ENCODE peak calls at places on chromosomes 2 and 18, in eight cellular contexts. One of them, this sample, is unnamed.

GRCh38 chr18:45608400-45608799 is 6.9 kb upstream of the SLC14A2 start:
- DNase-seq in HepG2: no peak
- DNase-seq in esophagus muscularis mucosa: no peak
- DNase-seq in tibial nerve: no peak
- DNase-seq in upper lobe of left lung: no peak
- DNase-seq in stomach: no peak
- DNase-seq in transverse colon: no peak
- DNase-seq in ovary: no peak
- DNase-seq in this sample: no peak

GRCh38 chr2:131724019-131724418 is 196.3 kb downstream of the CCDC74A start:
- DNase-seq in upper lobe of left lung: peak; percentile 85
- DNase-seq in stomach: no peak
- DNase-seq in tibial nerve: no peak
- DNase-seq in transverse colon: no peak
- DNase-seq in esophagus muscularis mucosa: no peak
- DNase-seq in ovary: no peak
- DNase-seq in HepG2: no peak
- DNase-seq in this sample: no peak

GRCh38 chr2:235215248-235215647 is 263.4 kb downstream of the SH3BP4 start:
- DNase-seq in HepG2: no peak
- DNase-seq in esophagus muscularis mucosa: peak; percentile 55
- DNase-seq in tibial nerve: no peak
- DNase-seq in transverse colon: no peak
- DNase-seq in ovary: no peak
- DNase-seq in upper lobe of left lung: no peak
- DNase-seq in stomach: no peak
- DNase-seq in this sample: no peak

GRCh38 chr2:230219419-230220331 is at the start of gene SP110:
- DNase-seq in tibial nerve: peak; percentile 68
- DNase-seq in ovary: peak; percentile 75
- DNase-seq in esophagus muscularis mucosa: peak; percentile 95
- DNase-seq in HepG2: peak; percentile 65
- DNase-seq in transverse colon: peak; percentile 86
- DNase-seq in upper lobe of left lung: no peak
- DNase-seq in stomach: peak; percentile 88
- DNase-seq in this sample: peak; percentile 69

GRCh38 chr18:79191956-79192355 is 122.8 kb downstream of the ATP9B start:
- DNase-seq in HepG2: no peak
- DNase-seq in transverse colon: no peak
- DNase-seq in esophagus muscularis mucosa: no peak
- DNase-seq in stomach: no peak
- DNase-seq in ovary: no peak
- DNase-seq in tibial nerve: no peak
- DNase-seq in upper lobe of left lung: no peak
- DNase-seq in this sample: no peak

GRCh38 chr2:161913865-161914264 is 160.2 kb downstream of the DPP4 start:
- DNase-seq in esophagus muscularis mucosa: no peak
- DNase-seq in tibial nerve: no peak
- DNase-seq in transverse colon: no peak
- DNase-seq in upper lobe of left lung: no peak
- DNase-seq in HepG2: no peak
- DNase-seq in ovary: no peak
- DNase-seq in stomach: no peak
- DNase-seq in this sample: no peak

GRCh38 chr2:41880561-41881243 is 167.1 kb upstream of the PKDCC start:
- DNase-seq in esophagus muscularis mucosa: no peak
- DNase-seq in upper lobe of left lung: no peak
- DNase-seq in tibial nerve: no peak
- DNase-seq in transverse colon: no peak
- DNase-seq in stomach: no peak
- DNase-seq in ovary: no peak
- DNase-seq in HepG2: no peak
- DNase-seq in this sample: no peak

GRCh38 chr2:205197468-205198129 is 484.7 kb upstream of the NRP2 start:
- DNase-seq in upper lobe of left lung: no peak
- DNase-seq in tibial nerve: no peak
- DNase-seq in transverse colon: no peak
- DNase-seq in esophagus muscularis mucosa: no peak
- DNase-seq in ovary: no peak
- DNase-seq in HepG2: no peak
- DNase-seq in stomach: no peak
- DNase-seq in this sample: no peak

GRCh38 chr2:177772529-177772928 is 300.0 kb downstream of the PDE11A start:
- DNase-seq in transverse colon: no peak
- DNase-seq in ovary: no peak
- DNase-seq in esophagus muscularis mucosa: no peak
- DNase-seq in stomach: no peak
- DNase-seq in upper lobe of left lung: no peak
- DNase-seq in tibial nerve: peak; percentile 52
- DNase-seq in HepG2: peak; percentile 49
- DNase-seq in this sample: peak; percentile 45

GRCh38 chr2:38690499-38691420 is 24.8 kb downstream of the GALM start:
- DNase-seq in transverse colon: peak; percentile 58
- DNase-seq in esophagus muscularis mucosa: no peak
- DNase-seq in HepG2: peak; percentile 85
- DNase-seq in upper lobe of left lung: no peak
- DNase-seq in tibial nerve: no peak
- DNase-seq in ovary: no peak
- DNase-seq in stomach: no peak
- DNase-seq in this sample: peak; percentile 78

GRCh38 chr2:117470311-117471095 is 344.0 kb upstream of the DDX18 start:
- DNase-seq in ovary: no peak
- DNase-seq in stomach: peak; percentile 51
- DNase-seq in HepG2: peak; percentile 69
- DNase-seq in esophagus muscularis mucosa: no peak
- DNase-seq in transverse colon: peak; percentile 41
- DNase-seq in tibial nerve: no peak
- DNase-seq in upper lobe of left lung: no peak
- DNase-seq in this sample: peak; percentile 48

GRCh38 chr2:216339456-216340279 is 32.6 kb downstream of the MARCHF4 start:
- DNase-seq in transverse colon: no peak
- DNase-seq in upper lobe of left lung: no peak
- DNase-seq in tibial nerve: no peak
- DNase-seq in ovary: peak; percentile 26
- DNase-seq in esophagus muscularis mucosa: peak; percentile 83
- DNase-seq in HepG2: no peak
- DNase-seq in stomach: no peak
- DNase-seq in this sample: no peak
- TF ChIP-seq CTCF in transverse colon: no peak
- TF ChIP-seq CTCF in upper lobe of left lung: no peak
- TF ChIP-seq CTCF in tibial nerve: no peak
- TF ChIP-seq CTCF in ovary: no peak
- TF ChIP-seq CTCF in esophagus muscularis mucosa: no peak
- TF ChIP-seq CTCF in HepG2: no peak
- TF ChIP-seq CTCF in stomach: no peak
- TF ChIP-seq CTCF in this sample: no peak

DNA sequence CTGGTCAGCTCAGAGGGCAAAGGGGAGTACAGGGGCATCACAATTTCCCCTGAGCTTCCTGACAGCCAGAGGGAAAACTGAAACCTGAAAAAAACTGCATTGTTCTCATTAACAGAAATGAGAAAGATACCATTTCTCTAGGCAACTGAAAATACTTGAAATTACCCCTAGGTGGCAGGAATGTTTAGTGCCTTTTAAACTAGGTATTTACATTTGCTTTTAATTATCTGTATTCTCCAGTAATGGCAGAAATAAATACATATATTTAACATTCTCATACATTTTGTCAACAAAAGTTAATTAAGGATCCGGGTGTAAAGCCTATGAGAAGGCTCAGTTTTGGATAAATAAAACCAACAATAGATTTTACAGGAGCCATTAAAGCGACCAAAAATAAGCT is 34.5 kb downstream of the RPL31 start:
- DNase-seq in stomach: no peak
- DNase-seq in tibial nerve: no peak
- DNase-seq in HepG2: peak; percentile 33
- DNase-seq in upper lobe of left lung: no peak
- DNase-seq in ovary: no peak
- DNase-seq in esophagus muscularis mucosa: no peak
- DNase-seq in transverse colon: no peak
- DNase-seq in this sample: peak; percentile 29
- H3K27me3 ChIP-seq in stomach: no peaks in the 10 kb centered on the region
- H3K27me3 ChIP-seq in tibial nerve: no peaks in the 10 kb centered on the region
- H3K27me3 ChIP-seq in HepG2: no peaks in the 10 kb centered on the region
- H3K27me3 ChIP-seq in upper lobe of left lung: no peaks in the 10 kb centered on the region
- H3K27me3 ChIP-seq in ovary: no peaks in the 10 kb centered on the region
- H3K27me3 ChIP-seq in esophagus muscularis mucosa: no peaks in the 10 kb centered on the region
- H3K27me3 ChIP-seq in transverse colon: no peaks in the 10 kb centered on the region
- H3K27me3 ChIP-seq in this sample: peaks cover 44% of the 10 kb centered on the region

GRCh38 chr2:119749405-119750066 is 10.2 kb upstream of the PTPN4 start:
- DNase-seq in upper lobe of left lung: no peak
- DNase-seq in stomach: no peak
- DNase-seq in HepG2: no peak
- DNase-seq in ovary: no peak
- DNase-seq in transverse colon: no peak
- DNase-seq in tibial nerve: no peak
- DNase-seq in esophagus muscularis mucosa: no peak
- DNase-seq in this sample: no peak

GRCh38 chr2:119748135-119748534 is 11.6 kb upstream of the PTPN4 start:
- DNase-seq in esophagus muscularis mucosa: no peak
- DNase-seq in tibial nerve: no peak
- DNase-seq in upper lobe of left lung: no peak
- DNase-seq in transverse colon: no peak
- DNase-seq in ovary: no peak
- DNase-seq in HepG2: no peak
- DNase-seq in stomach: no peak
- DNase-seq in this sample: no peak

GRCh38 chr2:119746836-119747235 is 12.9 kb upstream of the PTPN4 start:
- DNase-seq in HepG2: no peak
- DNase-seq in ovary: no peak
- DNase-seq in stomach: no peak
- DNase-seq in esophagus muscularis mucosa: no peak
- DNase-seq in tibial nerve: no peak
- DNase-seq in upper lobe of left lung: no peak
- DNase-seq in transverse colon: no peak
- DNase-seq in this sample: no peak

GRCh38 chr2:119745566-119745965 is 14.2 kb upstream of the PTPN4 start:
- DNase-seq in HepG2: no peak
- DNase-seq in transverse colon: no peak
- DNase-seq in stomach: no peak
- DNase-seq in ovary: no peak
- DNase-seq in upper lobe of left lung: no peak
- DNase-seq in esophagus muscularis mucosa: no peak
- DNase-seq in tibial nerve: no peak
- DNase-seq in this sample: no peak

GRCh38 chr2:119747311-119747710 is 12.4 kb upstream of the PTPN4 start:
- DNase-seq in upper lobe of left lung: no peak
- DNase-seq in HepG2: no peak
- DNase-seq in ovary: no peak
- DNase-seq in esophagus muscularis mucosa: no peak
- DNase-seq in stomach: no peak
- DNase-seq in transverse colon: no peak
- DNase-seq in tibial nerve: no peak
- DNase-seq in this sample: no peak
- TF ChIP-seq EP300 in upper lobe of left lung: no peak
- TF ChIP-seq EP300 in HepG2: no peak
- TF ChIP-seq EP300 in ovary: no peak
- TF ChIP-seq EP300 in esophagus muscularis mucosa: no peak
- TF ChIP-seq EP300 in stomach: no peak
- TF ChIP-seq EP300 in transverse colon: no peak
- TF ChIP-seq EP300 in tibial nerve: no peak
- TF ChIP-seq EP300 in this sample: no peak

DNA sequence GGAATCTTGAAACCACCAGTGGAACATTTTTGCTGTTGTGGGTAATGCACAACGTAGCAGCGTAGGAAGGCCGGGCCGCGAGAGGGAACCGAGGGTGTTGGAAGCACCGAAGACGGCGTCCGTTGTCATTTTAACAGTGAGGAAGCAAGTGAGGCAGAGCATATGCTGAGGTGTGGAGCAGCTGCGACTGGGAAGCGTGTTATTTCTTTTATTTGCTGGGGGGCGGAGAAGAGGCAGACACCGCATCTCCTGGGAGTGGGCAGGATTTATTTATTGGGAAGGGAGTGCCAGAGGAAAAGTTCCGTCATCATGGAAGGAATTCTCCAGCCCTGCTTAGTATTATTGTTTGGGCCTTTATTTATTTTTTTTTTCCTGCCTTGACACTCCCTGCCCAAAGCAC is 232.8 kb downstream of the KLHL29 start:
- DNase-seq in HepG2: no peak
- DNase-seq in esophagus muscularis mucosa: no peak
- DNase-seq in tibial nerve: peak; percentile 61
- DNase-seq in ovary: peak; percentile 59
- DNase-seq in transverse colon: peak; percentile 30
- DNase-seq in stomach: no peak
- DNase-seq in upper lobe of left lung: no peak
- DNase-seq in this sample: no peak
- TF ChIP-seq CTCF in HepG2: no peak
- TF ChIP-seq CTCF in esophagus muscularis mucosa: no peak
- TF ChIP-seq CTCF in tibial nerve: no peak
- TF ChIP-seq CTCF in ovary: peak; percentile 3
- TF ChIP-seq CTCF in transverse colon: no peak
- TF ChIP-seq CTCF in stomach: no peak
- TF ChIP-seq CTCF in upper lobe of left lung: no peak
- TF ChIP-seq CTCF in this sample: no peak

DNA sequence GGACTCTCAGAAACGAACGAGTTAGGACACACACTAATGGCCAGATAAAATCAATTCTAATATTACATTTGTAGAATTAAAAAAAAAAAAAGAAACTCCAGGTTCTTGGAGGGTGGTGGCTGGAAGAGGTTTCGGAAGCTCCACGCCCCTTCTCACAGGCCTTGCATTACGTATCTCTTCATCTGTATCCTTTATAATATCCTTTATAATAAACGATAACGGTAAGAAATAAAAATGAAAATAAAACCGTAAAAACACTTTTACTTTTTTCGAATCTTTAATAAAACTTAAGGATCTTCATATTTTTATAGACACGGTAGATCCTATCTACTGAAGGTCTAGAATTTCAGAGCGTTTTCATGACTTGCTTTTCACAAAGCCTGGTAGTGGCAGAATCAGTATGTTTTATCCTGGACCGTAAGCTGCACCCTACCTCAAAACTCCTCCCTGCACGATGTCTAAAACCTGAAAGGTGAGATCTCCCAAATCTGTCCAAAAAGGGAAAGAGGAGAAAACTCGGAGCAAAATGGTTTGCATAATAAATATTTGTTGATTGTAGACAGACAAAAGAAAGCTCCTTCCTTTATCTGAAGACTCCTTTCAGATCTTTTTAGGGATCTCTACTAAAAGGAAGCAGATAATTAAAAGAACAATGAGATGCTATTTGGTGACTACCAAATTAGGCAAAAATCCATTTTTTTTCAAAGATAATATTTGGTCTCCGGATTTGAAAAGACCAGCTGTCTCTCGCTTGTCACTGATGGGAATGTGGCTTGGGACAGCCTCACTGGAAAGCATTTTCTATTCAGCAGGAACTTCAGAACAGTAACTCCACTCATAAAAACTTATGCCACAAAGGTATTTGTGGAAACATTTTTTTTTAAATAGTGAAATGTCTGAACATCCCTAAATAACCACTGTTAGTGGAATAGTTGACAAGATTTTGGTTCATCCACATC is 2.0 kb upstream of the CXCR4 start:
- DNase-seq in ovary: no peak
- DNase-seq in HepG2: no peak
- DNase-seq in tibial nerve: no peak
- DNase-seq in transverse colon: no peak
- DNase-seq in esophagus muscularis mucosa: no peak
- DNase-seq in upper lobe of left lung: no peak
- DNase-seq in stomach: no peak
- DNase-seq in this sample: no peak
- H3K27me3 ChIP-seq in ovary: no peaks in the 10 kb centered on the region
- H3K27me3 ChIP-seq in HepG2: no peaks in the 10 kb centered on the region
- H3K27me3 ChIP-seq in tibial nerve: no peaks in the 10 kb centered on the region
- H3K27me3 ChIP-seq in transverse colon: peaks cover 80% of the 10 kb centered on the region
- H3K27me3 ChIP-seq in esophagus muscularis mucosa: no peaks in the 10 kb centered on the region
- H3K27me3 ChIP-seq in upper lobe of left lung: no peaks in the 10 kb centered on the region
- H3K27me3 ChIP-seq in stomach: peaks cover 72% of the 10 kb centered on the region
- H3K27me3 ChIP-seq in this sample: peaks cover 22% of the 10 kb centered on the region

GRCh38 chr2:120747281-120747680 is 11.6 kb downstream of the GLI2 start:
- DNase-seq in HepG2: no peak
- DNase-seq in ovary: no peak
- DNase-seq in upper lobe of left lung: no peak
- DNase-seq in transverse colon: no peak
- DNase-seq in tibial nerve: no peak
- DNase-seq in stomach: no peak
- DNase-seq in esophagus muscularis mucosa: peak; percentile 87
- DNase-seq in this sample: no peak
- TF ChIP-seq EP300 in HepG2: no peak
- TF ChIP-seq EP300 in ovary: no peak
- TF ChIP-seq EP300 in upper lobe of left lung: no peak
- TF ChIP-seq EP300 in transverse colon: no peak
- TF ChIP-seq EP300 in tibial nerve: no peak
- TF ChIP-seq EP300 in stomach: no peak
- TF ChIP-seq EP300 in esophagus muscularis mucosa: no peak
- TF ChIP-seq EP300 in this sample: no peak

This sample was measured in K562.